ENCODE peak calls at places on chromosomes 4 and X, in six cellular contexts. V is A549, J is tibial nerve, W is lower leg skin, N is lower lobe of right lung, Q is heart right ventricle. Y is an unnamed sample.

GRCh38 chrX:97238632-97239031 is 354.9 kb downstream of the RPA4 start:
- DNase-seq in V (peak; percentile 1), Q (no peak), W (no peak), N (no peak), J (no peak), Y (no peak)

GRCh38 chrX:129747533-129747932 is 8.8 kb downstream of the XPNPEP2 start:
- DNase-seq in V (no peak), W (no peak), Q (no peak), N (no peak), J (no peak), Y (no peak)

GRCh38 chrX:74419861-74420193 is 1.5 kb upstream of the SLC16A2 start:
- DNase-seq in J (no peak), N (no peak), V (no peak), Q (no peak), W (no peak), Y (no peak)

GRCh38 chr4:26021417-26022345 is 107.7 kb downstream of the SMIM20 start:
- DNase-seq in Q (no peak), W (no peak), J (no peak), V (peak; percentile 8), N (no peak), Y (no peak)

GRCh38 chrX:36436286-36436860 is 516.8 kb downstream of the CFAP47 start:
- DNase-seq in V (no peak), N (no peak), J (no peak), W (no peak), Q (no peak), Y (no peak)

GRCh38 chrX:16958356-16958755 is 11.9 kb downstream of the REPS2 start:
- DNase-seq in W (no peak), J (no peak), V (no peak), Q (no peak), N (no peak), Y (no peak)

GRCh38 chr4:165060938-165061337 is 7.3 kb downstream of the TRIM75 start:
- DNase-seq in J (no peak), N (no peak), Q (no peak), W (no peak), V (no peak), Y (no peak)

GRCh38 chr4:148487181-148487580 is 45.0 kb upstream of the NR3C2 start:
- DNase-seq in N (no peak), W (no peak), Q (no peak), J (no peak), V (no peak), Y (no peak)

GRCh38 chrX:143570747-143571146 is 53.5 kb upstream of the SPANXN3 start:
- DNase-seq in W (no peak), N (no peak), V (no peak), J (no peak), Q (no peak), Y (no peak)

GRCh38 chr4:24704152-24704551 is 91.2 kb upstream of the SOD3 start:
- DNase-seq in W (no peak), V (no peak), Q (no peak), J (no peak), N (no peak), Y (no peak)

GRCh38 chr4:177596035-177596434 is 153.8 kb upstream of the AGA start:
- DNase-seq in W (peak; percentile 45), V (peak; percentile 62), N (no peak), J (no peak), Q (no peak), Y (no peak)

GRCh38 chr4:82621212-82621611 is 59.4 kb upstream of the TMEM150C start:
- DNase-seq in W (no peak), V (no peak), Q (no peak), N (no peak), J (no peak), Y (no peak)

GRCh38 chr4:24857996-24858395 is 54.8 kb downstream of the CCDC149 start:
- DNase-seq in V (no peak), N (no peak), Q (no peak), J (no peak), W (no peak), Y (no peak)

GRCh38 chrX:131725001-131725654 is 181.3 kb downstream of the OR13H1 start:
- DNase-seq in Q (no peak), W (no peak), J (no peak), N (no peak), V (no peak), Y (no peak)

GRCh38 chr4:78551420-78552351 is at the start of gene ANXA3:
- DNase-seq in Q (peak; percentile 55), V (peak; percentile 57), W (no peak), N (peak; percentile 81), J (no peak), Y (no peak)

GRCh38 chr4:105154576-105154975 is 7.9 kb downstream of the TET2 start:
- DNase-seq in Q (no peak), W (no peak), J (no peak), N (no peak), V (no peak), Y (no peak)

GRCh38 chrX:77937291-77937690 is 26.8 kb downstream of the ATP7A start:
- DNase-seq in W (no peak), J (no peak), N (no peak), Q (no peak), V (no peak), Y (no peak)

GRCh38 chr4:120709986-120710385 is 212.5 kb downstream of the PRDM5 start:
- DNase-seq in J (no peak), W (no peak), Q (no peak), N (no peak), V (no peak), Y (no peak)

GRCh38 chrX:136784231-136784630 is 3.5 kb upstream of the ARHGEF6 start:
- DNase-seq in N (no peak), Q (no peak), V (no peak), W (no peak), J (no peak), Y (no peak)

GRCh38 chr4:61437923-61438322 is 237.8 kb downstream of the ADGRL3 start:
- DNase-seq in V (no peak), W (no peak), N (no peak), J (no peak), Q (no peak), Y (no peak)

GRCh38 chr4:155891058-155891457 is 12.4 kb upstream of the TDO2 start:
- DNase-seq in Q (no peak), N (no peak), J (no peak), V (no peak), W (no peak), Y (no peak)

GRCh38 chrX:79170632-79171031 is 26.1 kb downstream of the GPR174 start:
- DNase-seq in W (no peak), Q (no peak), N (no peak), J (no peak), V (no peak), Y (no peak)

GRCh38 chr4:93911671-93912070 is 83.1 kb downstream of the ATOH1 start:
- DNase-seq in N (no peak), Q (no peak), W (no peak), J (no peak), V (no peak), Y (no peak)

GRCh38 chr4:52925531-52925968 is 63.4 kb downstream of the RASL11B start:
- DNase-seq in V (no peak), W (no peak), J (no peak), N (no peak), Q (no peak), Y (no peak)

DNA sequence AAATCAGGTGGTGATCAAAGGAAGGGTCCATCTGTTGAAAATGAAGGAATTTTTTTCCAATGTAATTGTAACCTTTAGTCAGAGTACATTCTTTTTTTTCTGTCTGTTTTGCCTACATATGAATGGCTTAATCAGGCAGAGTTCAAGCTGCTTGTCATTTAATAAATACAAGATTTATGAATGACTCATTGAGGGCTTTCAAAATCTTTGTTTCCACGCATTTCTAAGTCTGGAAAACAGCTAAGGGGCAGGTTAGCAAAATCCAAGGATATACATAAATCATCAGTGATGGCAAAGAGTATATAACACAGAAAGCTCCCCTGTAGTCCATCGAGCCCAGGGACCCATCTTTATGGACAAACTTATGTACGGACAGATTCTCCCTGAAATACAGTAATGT is 1.8 kb downstream of the CA5B start:
- DNase-seq in V (no peak), J (no peak), W (no peak), Q (no peak), N (no peak), Y (no peak)
- TF ChIP-seq CTCF in V (no peak), J (no peak), W (no peak), Q (no peak), N (no peak), Y (no peak)

GRCh38 chrX:52363247-52363883 is 5.5 kb upstream of the XAGE2 start:
- DNase-seq in N (no peak), V (no peak), J (no peak), Q (no peak), W (no peak), Y (no peak)
- TF ChIP-seq CTCF in N (no peak), V (no peak), J (no peak), Q (no peak), W (no peak), Y (no peak)

GRCh38 chrX:31545726-31546125 is 473.9 kb upstream of the FTHL17 start:
- DNase-seq in V (no peak), W (no peak), Q (no peak), N (no peak), J (no peak), Y (no peak)

GRCh38 chrX:31543565-31544125 is 471.8 kb upstream of the FTHL17 start:
- DNase-seq in V (no peak), J (no peak), W (no peak), N (no peak), Q (no peak), Y (no peak)

GRCh38 chrX:31547816-31548215 is 476.0 kb upstream of the FTHL17 start:
- DNase-seq in W (no peak), N (no peak), J (no peak), Q (no peak), V (no peak), Y (no peak)

GRCh38 chrX:31547416-31547815 is 475.6 kb upstream of the FTHL17 start:
- DNase-seq in W (no peak), Q (no peak), V (no peak), N (no peak), J (no peak), Y (no peak)

DNA sequence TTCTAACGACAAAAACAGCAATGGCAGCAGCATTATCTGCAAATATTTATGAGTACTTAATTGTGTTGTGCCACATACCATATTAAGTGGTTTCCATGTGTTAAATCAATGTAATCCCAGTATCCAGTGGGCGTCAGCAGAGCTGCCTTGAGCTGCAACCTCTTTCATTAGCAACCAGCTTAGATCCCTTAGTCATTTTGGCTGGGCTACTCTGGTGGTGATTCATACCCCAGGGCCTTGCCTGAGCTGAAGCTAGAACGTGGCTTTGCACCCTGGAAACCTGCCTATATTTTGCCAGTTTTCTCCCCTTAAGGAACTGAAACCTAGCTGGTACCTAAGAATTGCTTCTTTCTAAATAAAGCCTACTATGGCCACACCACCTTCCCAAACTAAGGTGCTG is 474.3 kb upstream of the FTHL17 start:
- DNase-seq in W (no peak), Q (no peak), V (no peak), N (no peak), J (no peak), Y (no peak)
- TF ChIP-seq CTCF in W (no peak), Q (no peak), V (no peak), N (no peak), J (no peak), Y (no peak)

GRCh38 chr4:128675083-128675482 is 134.4 kb upstream of the JADE1 start:
- DNase-seq in V (no peak), Q (no peak), J (no peak), N (no peak), W (no peak), Y (no peak)
- TF ChIP-seq CTCF in V (no peak), Q (no peak), J (no peak), N (no peak), W (no peak), Y (no peak)

GRCh38 chrX:40922307-40922706 is 162.9 kb upstream of the USP9X start:
- DNase-seq in W (no peak), V (no peak), N (no peak), J (no peak), Q (no peak), Y (no peak)
- TF ChIP-seq CTCF in W (no peak), V (no peak), N (peak; percentile 15), J (no peak), Q (no peak), Y (no peak)

Y was measured in omental fat pad.